ENCODE peak calls at places on chromosome 1, in five cellular contexts. K, W, D, C and N are unnamed samples.

GRCh38 chr1:201184734-201185453 is 5.7 kb upstream of the IGFN1 start:
- DNase-seq in K (peak; percentile 82), W (no peak), D (peak; percentile 81), C (peak; percentile 40), N (no peak)

GRCh38 chr1:29648798-29649374 is 412.6 kb downstream of the PTPRU start:
- DNase-seq in K (no peak), W (no peak), D (no peak), C (no peak), N (no peak)

GRCh38 chr1:29416825-29417557 is 180.7 kb downstream of the PTPRU start:
- DNase-seq in K (no peak), W (no peak), D (no peak), C (no peak), N (peak; percentile 53)

GRCh38 chr1:100832676-100833469 is 61.8 kb downstream of the EXTL2 start:
- DNase-seq in K (no peak), W (no peak), D (no peak), C (no peak), N (no peak)

GRCh38 chr1:153770812-153771211 is 4.4 kb upstream of the SLC27A3 start:
- DNase-seq in K (no peak), W (no peak), D (no peak), C (no peak), N (no peak)

GRCh38 chr1:173137116-173137515 is 70.0 kb downstream of the TNFSF4 start:
- DNase-seq in K (no peak), W (no peak), D (no peak), C (no peak), N (no peak)

GRCh38 chr1:181021811-181022434 is 747 bp downstream of the STX6 start:
- DNase-seq in K (peak; percentile 77), W (peak; percentile 53), D (peak; percentile 71), C (peak; percentile 73), N (peak; percentile 59)

GRCh38 chr1:50747394-50747793 is 212.7 kb downstream of the FAF1 start:
- DNase-seq in K (no peak), W (no peak), D (no peak), C (no peak), N (no peak)

GRCh38 chr1:153990468-153991150 is at the start of gene RPS27:
- DNase-seq in K (peak; percentile 92), W (peak; percentile 94), D (peak; percentile 98), C (peak; percentile 95), N (peak; percentile 98)

GRCh38 chr1:208741296-208741695 is 497.1 kb upstream of the PLXNA2 start:
- DNase-seq in K (no peak), W (no peak), D (no peak), C (no peak), N (no peak)

GRCh38 chr1:198259336-198260109 is 102.7 kb downstream of the NEK7 start:
- DNase-seq in K (no peak), W (no peak), D (no peak), C (peak; percentile 40), N (no peak)

GRCh38 chr1:195806060-195806459 is 802.2 kb downstream of the KCNT2 start:
- DNase-seq in K (no peak), W (no peak), D (no peak), C (no peak), N (no peak)

GRCh38 chr1:87348346-87349019 is 19.8 kb downstream of the LMO4 start:
- DNase-seq in K (no peak), W (no peak), D (no peak), C (peak; percentile 47), N (no peak)

GRCh38 chr1:112866151-112866550 is 89.8 kb downstream of the SLC16A1 start:
- DNase-seq in K (peak; percentile 43), W (no peak), D (no peak), C (peak; percentile 94), N (no peak)

GRCh38 chr1:56710646-56711045 is 65.5 kb downstream of the PRKAA2 start:
- DNase-seq in K (peak; percentile 32), W (no peak), D (no peak), C (peak; percentile 67), N (no peak)

GRCh38 chr1:236325567-236325966 is 43.8 kb upstream of the ERO1B start:
- DNase-seq in K (no peak), W (no peak), D (no peak), C (no peak), N (no peak)

GRCh38 chr1:16026723-16027484 is 5.1 kb downstream of the CLCNKA start:
- DNase-seq in K (no peak), W (peak; percentile 33), D (peak; percentile 95), C (no peak), N (no peak)